ENCODE peak calls at places on chromosomes 12 and 14, in seven cellular contexts. J is lung; U is cardiac muscle cell; S is CD4-positive, alpha-beta memory T cell; L is IMR-90; E is tibial nerve; H is CD8-positive, alpha-beta T cell. M is an unnamed sample.

GRCh38 chr12:5335059-5335458 is 96.8 kb upstream of the NTF3 start:
- DNase-seq in J (no peak), U (no peak), S (no peak), L (peak; percentile 21), E (no peak), H (no peak), M (no peak)

GRCh38 chr12:86233126-86233525 is 23.1 kb downstream of the MGAT4C start:
- DNase-seq in J (no peak), U (no peak), S (no peak), L (no peak), E (no peak), H (no peak), M (no peak)

GRCh38 chr12:46480724-46481123 is 108.2 kb upstream of the SLC38A2 start:
- DNase-seq in J (no peak), U (no peak), S (no peak), L (no peak), E (no peak), H (no peak), M (no peak)

GRCh38 chr12:52895726-52896189 is 9.1 kb downstream of the KRT8 start:
- DNase-seq in J (no peak), U (no peak), S (no peak), L (no peak), E (no peak), H (no peak), M (no peak)

GRCh38 chr14:60064491-60065072 is 27.1 kb upstream of the PCNX4 start:
- DNase-seq in J (no peak), U (peak; percentile 63), S (peak; percentile 40), L (peak; percentile 55), E (no peak), H (no peak), M (no peak)

GRCh38 chr12:81284137-81284536 is 206.3 kb downstream of the ACSS3 start:
- DNase-seq in J (no peak), U (no peak), S (no peak), L (peak; percentile 4), E (no peak), H (no peak), M (no peak)

GRCh38 chr12:111408686-111409402 is 3.1 kb downstream of the SH2B3 start:
- DNase-seq in J (no peak), U (no peak), S (no peak), L (no peak), E (no peak), H (no peak), M (no peak)

GRCh38 chr12:51482808-51483532 is 58.3 kb downstream of the SLC4A8 start:
- DNase-seq in J (no peak), U (no peak), S (peak; percentile 25), L (no peak), E (no peak), H (peak; percentile 13), M (no peak)

GRCh38 chr14:64584185-64584584 is 34.4 kb downstream of the PPP1R36 start:
- DNase-seq in J (no peak), U (no peak), S (no peak), L (no peak), E (no peak), H (no peak), M (no peak)

GRCh38 chr12:102675672-102676071 is 195.3 kb upstream of the IGF1 start:
- DNase-seq in J (no peak), U (no peak), S (no peak), L (peak; percentile 13), E (no peak), H (no peak), M (no peak)

GRCh38 chr14:105168496-105168978 is at the start of gene JAG2:
- DNase-seq in J (peak; percentile 55), U (peak; percentile 24), S (peak; percentile 39), L (no peak), E (no peak), H (peak; percentile 56), M (peak; percentile 43)

GRCh38 chr14:51095854-51096823 is 1.2 kb upstream of the TRIM9 start:
- DNase-seq in J (no peak), U (peak; percentile 59), S (no peak), L (peak; percentile 35), E (no peak), H (peak; percentile 5), M (no peak)

GRCh38 chr12:66964629-66965028 is 285.8 kb upstream of the GRIP1 start:
- DNase-seq in J (no peak), U (no peak), S (peak; percentile 85), L (no peak), E (no peak), H (peak; percentile 42), M (peak; percentile 17)

GRCh38 chr12:116599285-116600122 is 40.3 kb downstream of the MAP1LC3B2 start:
- DNase-seq in J (peak; percentile 79), U (peak; percentile 87), S (peak; percentile 40), L (peak; percentile 58), E (peak; percentile 79), H (peak; percentile 64), M (peak; percentile 54)

GRCh38 chr12:109738209-109738608 is 24.6 kb downstream of the FAM222A start:
- DNase-seq in J (no peak), U (no peak), S (no peak), L (no peak), E (peak; percentile 3), H (no peak), M (peak; percentile 1)

GRCh38 chr12:57523706-57524614 is 1.3 kb downstream of the MBD6 start:
- DNase-seq in J (no peak), U (no peak), S (peak; percentile 7), L (no peak), E (no peak), H (no peak), M (no peak)

GRCh38 chr14:22460461-22461195 is 128.4 kb downstream of the DAD1 start:
- DNase-seq in J (no peak), U (peak; percentile 40), S (no peak), L (peak; percentile 6), E (no peak), H (no peak), M (no peak)

GRCh38 chr12:105733579-105733978 is 403.1 kb downstream of the C12orf75 start:
- DNase-seq in J (no peak), U (no peak), S (no peak), L (no peak), E (no peak), H (no peak), M (no peak)

GRCh38 chr12:22473212-22473611 is 71.1 kb downstream of the C2CD5 start:
- DNase-seq in J (no peak), U (no peak), S (no peak), L (no peak), E (no peak), H (no peak), M (no peak)

GRCh38 chr12:67710582-67710981 is 62.0 kb downstream of the DYRK2 start:
- DNase-seq in J (no peak), U (no peak), S (no peak), L (peak; percentile 62), E (no peak), H (no peak), M (no peak)

GRCh38 chr14:104107611-104108569 is 22.4 kb downstream of the ASPG start:
- DNase-seq in J (no peak), U (no peak), S (no peak), L (no peak), E (no peak), H (no peak), M (no peak)

GRCh38 chr12:121536929-121537813 is 43.7 kb downstream of the KDM2B start:
- DNase-seq in J (peak; percentile 87), U (peak; percentile 76), S (peak; percentile 47), L (peak; percentile 77), E (peak; percentile 66), H (peak; percentile 56), M (peak; percentile 42)

GRCh38 chr14:64721391-64721791 is 17.2 kb downstream of the PLEKHG3 start:
- DNase-seq in J (no peak), U (peak; percentile 49), S (no peak), L (peak; percentile 37), E (peak; percentile 49), H (no peak), M (no peak)

DNA sequence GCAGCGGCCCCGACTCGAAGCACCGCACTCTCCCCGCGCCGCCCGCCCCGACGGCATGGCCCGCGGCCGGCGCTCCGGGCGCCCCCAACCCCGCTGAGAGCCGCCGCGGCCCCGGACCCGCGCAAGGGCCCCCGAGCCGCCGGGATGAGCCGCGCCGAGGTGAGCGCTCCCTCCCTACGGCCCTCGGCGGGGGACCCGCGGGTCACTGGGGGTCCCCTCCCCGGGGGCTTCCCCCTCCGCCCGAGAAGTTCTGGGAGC is 847 bp upstream of the SAMD4A start:
- DNase-seq in J (no peak), U (no peak), S (no peak), L (no peak), E (no peak), H (no peak), M (no peak)
- H3K9me3 ChIP-seq in J (no peaks in the 10 kb centered on the region), U (no peaks in the 10 kb centered on the region), S (no peaks in the 10 kb centered on the region), L (no peaks in the 10 kb centered on the region), E (no peaks in the 10 kb centered on the region), H (no peaks in the 10 kb centered on the region), M (no peaks in the 10 kb centered on the region)

GRCh38 chr12:132923356-132923909 is 32.7 kb downstream of the ZNF605 start:
- DNase-seq in J (no peak), U (no peak), S (no peak), L (no peak), E (no peak), H (no peak), M (no peak)
- H3K9me3 ChIP-seq in J (peaks cover 56% of the 10 kb centered on the region), U (peaks cover 27% of the 10 kb centered on the region), S (peaks cover 5% of the 10 kb centered on the region), L (peaks cover 81% of the 10 kb centered on the region), E (peaks cover 100% of the 10 kb centered on the region), H (peaks cover 58% of the 10 kb centered on the region), M (peaks cover 50% of the 10 kb centered on the region)

DNA sequence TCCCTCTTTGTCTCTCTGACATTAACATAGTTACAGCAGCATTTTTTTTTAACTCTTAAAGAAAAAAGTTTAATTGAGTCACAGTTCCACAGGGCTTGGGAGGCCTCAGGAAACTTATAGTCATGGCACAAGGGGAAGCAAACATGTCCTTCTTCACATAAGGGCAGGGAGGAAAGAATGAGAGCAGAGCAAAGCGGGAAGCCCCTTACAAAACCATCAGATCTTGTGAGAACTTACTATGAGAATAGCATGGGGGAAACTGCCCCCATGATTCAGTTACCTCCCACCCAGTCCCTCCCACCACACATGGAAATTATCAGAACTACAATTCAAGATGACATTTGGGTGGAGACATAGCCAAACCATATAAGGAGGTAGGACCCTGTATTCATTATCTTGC is 96.2 kb downstream of the PLBD1 start:
- DNase-seq in J (no peak), U (no peak), S (no peak), L (no peak), E (no peak), H (no peak), M (no peak)
- H3K9me3 ChIP-seq in J (peaks cover 13% of the 10 kb centered on the region), U (peaks cover 2% of the 10 kb centered on the region), S (no peaks in the 10 kb centered on the region), L (peaks cover 13% of the 10 kb centered on the region), E (peaks cover 61% of the 10 kb centered on the region), H (peaks cover 18% of the 10 kb centered on the region), M (peaks cover 21% of the 10 kb centered on the region)

GRCh38 chr14:94816113-94816512 is 46.2 kb upstream of the GSC start:
- DNase-seq in J (no peak), U (no peak), S (no peak), L (no peak), E (no peak), H (no peak), M (no peak)
- H3K9me3 ChIP-seq in J (no peaks in the 10 kb centered on the region), U (no peaks in the 10 kb centered on the region), S (no peaks in the 10 kb centered on the region), L (peaks cover 18% of the 10 kb centered on the region), E (peaks cover 15% of the 10 kb centered on the region), H (no peaks in the 10 kb centered on the region), M (no peaks in the 10 kb centered on the region)

DNA sequence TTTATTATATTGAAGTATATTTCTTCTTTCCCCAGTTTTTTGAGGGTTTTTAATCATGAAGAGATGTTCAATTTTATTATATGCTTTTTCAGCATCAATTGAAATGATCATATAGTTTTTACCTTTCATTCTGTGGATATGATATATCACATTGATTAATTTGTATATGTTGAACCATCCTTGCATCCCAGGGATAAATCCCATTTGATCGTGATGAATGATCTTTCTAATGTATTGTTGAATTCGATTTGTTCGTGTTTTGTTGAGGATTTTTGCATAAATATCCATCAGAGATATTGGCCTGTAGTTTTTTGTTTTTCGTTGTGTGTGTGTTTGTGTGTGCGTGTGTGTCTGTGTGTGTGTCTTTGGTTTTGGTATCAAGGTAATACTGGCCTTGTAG is 196.4 kb downstream of the CRADD start:
- DNase-seq in J (no peak), U (no peak), S (no peak), L (no peak), E (no peak), H (no peak), M (no peak)
- H3K9me3 ChIP-seq in J (peaks cover 3% of the 10 kb centered on the region), U (no peaks in the 10 kb centered on the region), S (no peaks in the 10 kb centered on the region), L (peaks cover 8% of the 10 kb centered on the region), E (peaks cover 85% of the 10 kb centered on the region), H (peaks cover 3% of the 10 kb centered on the region), M (peaks cover 3% of the 10 kb centered on the region)